ENCODE peak calls at places on chromosomes 13 and 19, in seven cellular contexts. X is activated CD4-positive, alpha-beta T cell treated with anti-CD3 and anti-CD28 coated beads, Interleukin-2, amount 50 U/mL, for 48 hours; H is hepatocyte; O is NCI-H1092 treated with DMSO at 0.1 percent for 48 hours; N is ovary; F is mesendoderm; D is iPS-NIHi11. K is an unnamed sample.

GRCh38 chr13:113747291-113747833 is 11.7 kb upstream of the TMEM255B start:
- DNase-seq in F (no peak), X (no peak), H (no peak), D (no peak), O (no peak), N (no peak), K (no peak)

GRCh38 chr19:3852614-3853254 is 16.1 kb downstream of the ZFR2 start:
- DNase-seq in D (no peak), H (no peak), X (peak), F (peak), O (no peak), N (no peak), K (peak)

GRCh38 chr13:29484236-29484635 is 111.3 kb downstream of the SLC7A1 start:
- DNase-seq in O (no peak), N (no peak), F (peak), H (no peak), X (no peak), D (peak), K (no peak)

GRCh38 chr13:21395953-21396352 is 63.1 kb downstream of the ZDHHC20 start:
- DNase-seq in O (no peak), H (no peak), D (no peak), F (no peak), N (no peak), X (peak), K (no peak)

GRCh38 chr13:26965058-26965380 is 204.4 kb upstream of the GPR12 start:
- DNase-seq in N (no peak), D (no peak), F (no peak), H (no peak), O (no peak), X (no peak), K (no peak)

GRCh38 chr19:36009220-36009619 is 607 bp upstream of the SYNE4 start:
- DNase-seq in X (peak), F (peak), N (peak), O (peak), H (peak), D (peak), K (no peak)

GRCh38 chr19:15457701-15458484 is 6.5 kb downstream of the RASAL3 start:
- DNase-seq in X (no peak), O (no peak), D (no peak), N (no peak), F (no peak), H (no peak), K (no peak)

GRCh38 chr19:33464733-33465115 is 56.9 kb downstream of the PEPD start:
- DNase-seq in X (no peak), F (no peak), H (no peak), N (no peak), D (no peak), O (no peak), K (no peak)

GRCh38 chr19:55703790-55704215 is 28.8 kb downstream of the EPN1 start:
- DNase-seq in F (peak), N (peak), H (no peak), O (no peak), D (peak), X (peak), K (no peak)

GRCh38 chr19:3304871-3305423 is 61.4 kb upstream of the NFIC start:
- DNase-seq in D (peak), N (peak), X (peak), F (peak), O (peak), H (peak), K (peak)

GRCh38 chr19:8638078-8638619 is 7.7 kb downstream of the NFILZ start:
- DNase-seq in N (no peak), O (no peak), H (no peak), X (no peak), D (no peak), F (no peak), K (no peak)

GRCh38 chr19:18745012-18745735 is 45.9 kb downstream of the COMP start:
- DNase-seq in D (no peak), X (no peak), F (no peak), O (no peak), H (no peak), N (peak), K (no peak)

GRCh38 chr19:47471733-47472457 is at the start of gene SLC8A2:
- DNase-seq in F (peak), D (peak), N (peak), O (peak), H (peak), X (peak), K (peak)

GRCh38 chr19:15294591-15294990 is 37.7 kb downstream of the BRD4 start:
- DNase-seq in X (no peak), H (no peak), D (no peak), F (no peak), O (peak), N (peak), K (no peak)

GRCh38 chr13:98468352-98468751 is 108.6 kb downstream of the STK24 start:
- DNase-seq in N (no peak), H (no peak), O (peak), X (no peak), F (no peak), D (no peak), K (no peak)

GRCh38 chr13:101915333-101915732 is 462.9 kb downstream of the ITGBL1 start:
- DNase-seq in F (no peak), X (no peak), N (no peak), O (peak), H (no peak), D (no peak), K (no peak)

GRCh38 chr19:58332697-58333096 is 5.9 kb downstream of the ZSCAN22 start:
- DNase-seq in X (no peak), F (no peak), N (no peak), H (no peak), O (no peak), D (no peak), K (no peak)

GRCh38 chr19:4474504-4475136 is 2.5 kb downstream of the HDGFL2 start:
- DNase-seq in F (peak), X (peak), O (peak), D (peak), H (peak), N (no peak), K (no peak)

GRCh38 chr13:113656015-113656588 is 1.9 kb downstream of the ATP4B start:
- DNase-seq in F (no peak), X (no peak), D (no peak), O (no peak), H (no peak), N (no peak), K (no peak)

GRCh38 chr13:79659161-79659560 is 178.2 kb downstream of the NDFIP2 start:
- DNase-seq in X (no peak), N (peak), H (no peak), O (no peak), F (peak), D (peak), K (no peak)

GRCh38 chr19:5157186-5157585 is 183.4 kb downstream of the PTPRS start:
- DNase-seq in H (no peak), X (no peak), F (no peak), O (no peak), D (no peak), N (no peak), K (no peak)

GRCh38 chr13:89486721-89487120 is 1815.5 kb downstream of the SLITRK5 start:
- DNase-seq in D (no peak), F (no peak), O (no peak), N (no peak), H (no peak), X (no peak), K (no peak)

GRCh38 chr13:100848304-100848703 is 173.7 kb upstream of the TMTC4 start:
- DNase-seq in O (no peak), F (no peak), H (no peak), X (no peak), N (no peak), D (peak), K (no peak)

GRCh38 chr13:29817604-29818378 is 32.6 kb downstream of the UBL3 start:
- DNase-seq in F (no peak), D (no peak), N (no peak), O (no peak), H (no peak), X (no peak), K (no peak)

GRCh38 chr19:50433201-50434180 is 799 bp downstream of the MYBPC2 start:
- DNase-seq in N (no peak), D (no peak), H (no peak), X (no peak), O (no peak), F (no peak), K (no peak)

GRCh38 chr13:77417897-77418296 is 91.0 kb upstream of the MYCBP2 start:
- DNase-seq in F (no peak), O (no peak), X (no peak), H (no peak), N (no peak), D (no peak), K (no peak)

GRCh38 chr13:24215732-24216131 is 55.2 kb downstream of the SPATA13 start:
- DNase-seq in O (no peak), H (no peak), D (no peak), N (peak), X (no peak), F (peak), K (no peak)

GRCh38 chr13:21069561-21070004 is 8.2 kb upstream of the LATS2 start:
- DNase-seq in D (no peak), F (peak), N (peak), O (no peak), X (no peak), H (peak), K (no peak)

GRCh38 chr13:32048816-32049215 is 17.2 kb downstream of the FRY start:
- DNase-seq in H (no peak), X (no peak), D (no peak), N (no peak), F (no peak), O (no peak), K (no peak)

GRCh38 chr19:17687857-17688784 is at the start of gene UNC13A:
- DNase-seq in N (peak), O (peak), X (peak), H (peak), F (peak), D (peak), K (peak)

GRCh38 chr13:108044929-108045328 is 170.4 kb downstream of the LIG4 start:
- DNase-seq in H (no peak), N (no peak), D (no peak), O (no peak), X (no peak), F (no peak), K (no peak)

GRCh38 chr19:42357290-42357689 is 31.9 kb downstream of the MEGF8 start:
- DNase-seq in O (no peak), F (no peak), H (no peak), X (no peak), N (no peak), D (no peak), K (no peak)

GRCh38 chr19:4009990-4010807 is 2.7 kb downstream of the PIAS4 start:
- DNase-seq in X (no peak), N (peak), O (no peak), F (no peak), H (peak), D (no peak), K (no peak)

GRCh38 chr13:43879323-43880181 is at the start of the genes CCDC122 and LACC1:
- DNase-seq in H (peak), O (peak), F (peak), D (peak), X (peak), N (peak), K (peak)

GRCh38 chr19:35449347-35450043 is 1.4 kb downstream of the FFAR2 start:
- DNase-seq in X (no peak), N (no peak), D (no peak), H (peak), O (no peak), F (no peak), K (no peak)